ENCODE peak calls at places on chromosomes 7 and 10, in ten cellular contexts. One of them, this sample, is unnamed.

GRCh38 chr7:159152816-159153215 is 8.1 kb upstream of the VIPR2 start:
- DNase-seq in stomach: no peak
- DNase-seq in brain microvascular endothelial cell: no peak
- DNase-seq in upper lobe of right lung: no peak
- DNase-seq in coronary artery: no peak
- DNase-seq in RWPE1: no peak
- DNase-seq in Peyer's patch: no peak
- DNase-seq in keratinocyte: no peak
- DNase-seq in tibial nerve: no peak
- DNase-seq in substantia nigra: no peak
- DNase-seq in this sample: no peak

GRCh38 chr7:82700739-82701138 is 257.2 kb upstream of the CACNA2D1 start:
- DNase-seq in keratinocyte: no peak
- DNase-seq in Peyer's patch: no peak
- DNase-seq in RWPE1: no peak
- DNase-seq in stomach: no peak
- DNase-seq in upper lobe of right lung: no peak
- DNase-seq in brain microvascular endothelial cell: no peak
- DNase-seq in substantia nigra: no peak
- DNase-seq in coronary artery: no peak
- DNase-seq in tibial nerve: no peak
- DNase-seq in this sample: no peak

GRCh38 chr10:63605568-63605967 is 84.4 kb downstream of the REEP3 start:
- DNase-seq in tibial nerve: no peak
- DNase-seq in RWPE1: no peak
- DNase-seq in brain microvascular endothelial cell: no peak
- DNase-seq in substantia nigra: no peak
- DNase-seq in Peyer's patch: no peak
- DNase-seq in keratinocyte: no peak
- DNase-seq in stomach: no peak
- DNase-seq in upper lobe of right lung: no peak
- DNase-seq in coronary artery: no peak
- DNase-seq in this sample: peak; percentile 41

GRCh38 chr10:19889279-19889678 is 73.0 kb downstream of the PLXDC2 start:
- DNase-seq in Peyer's patch: no peak
- DNase-seq in RWPE1: no peak
- DNase-seq in tibial nerve: no peak
- DNase-seq in coronary artery: no peak
- DNase-seq in upper lobe of right lung: no peak
- DNase-seq in keratinocyte: no peak
- DNase-seq in brain microvascular endothelial cell: no peak
- DNase-seq in substantia nigra: no peak
- DNase-seq in stomach: no peak
- DNase-seq in this sample: no peak

GRCh38 chr7:143504937-143505297 is 27.2 kb downstream of the TAS2R41 start:
- DNase-seq in stomach: no peak
- DNase-seq in tibial nerve: no peak
- DNase-seq in Peyer's patch: no peak
- DNase-seq in keratinocyte: no peak
- DNase-seq in RWPE1: no peak
- DNase-seq in upper lobe of right lung: no peak
- DNase-seq in substantia nigra: no peak
- DNase-seq in coronary artery: no peak
- DNase-seq in brain microvascular endothelial cell: no peak
- DNase-seq in this sample: no peak

GRCh38 chr7:93245525-93246432 is 13.6 kb downstream of the VPS50 start:
- DNase-seq in coronary artery: no peak
- DNase-seq in substantia nigra: no peak
- DNase-seq in brain microvascular endothelial cell: no peak
- DNase-seq in upper lobe of right lung: no peak
- DNase-seq in Peyer's patch: no peak
- DNase-seq in tibial nerve: no peak
- DNase-seq in RWPE1: peak; percentile 10
- DNase-seq in keratinocyte: no peak
- DNase-seq in stomach: no peak
- DNase-seq in this sample: peak; percentile 38

GRCh38 chr7:159022238-159022993 is 122.3 kb downstream of the VIPR2 start:
- DNase-seq in RWPE1: no peak
- DNase-seq in stomach: no peak
- DNase-seq in coronary artery: no peak
- DNase-seq in Peyer's patch: no peak
- DNase-seq in tibial nerve: no peak
- DNase-seq in substantia nigra: no peak
- DNase-seq in keratinocyte: no peak
- DNase-seq in brain microvascular endothelial cell: peak; percentile 49
- DNase-seq in upper lobe of right lung: no peak
- DNase-seq in this sample: no peak

GRCh38 chr7:157516311-157516710 is 179.5 kb downstream of the DNAJB6 start:
- DNase-seq in coronary artery: peak; percentile 52
- DNase-seq in keratinocyte: no peak
- DNase-seq in substantia nigra: no peak
- DNase-seq in tibial nerve: no peak
- DNase-seq in brain microvascular endothelial cell: no peak
- DNase-seq in stomach: peak; percentile 17
- DNase-seq in RWPE1: no peak
- DNase-seq in Peyer's patch: peak; percentile 23
- DNase-seq in upper lobe of right lung: peak; percentile 46
- DNase-seq in this sample: no peak

GRCh38 chr7:141115949-141116348 is 42.1 kb downstream of the TMEM178B start:
- DNase-seq in upper lobe of right lung: no peak
- DNase-seq in brain microvascular endothelial cell: no peak
- DNase-seq in stomach: no peak
- DNase-seq in RWPE1: no peak
- DNase-seq in substantia nigra: no peak
- DNase-seq in coronary artery: no peak
- DNase-seq in tibial nerve: no peak
- DNase-seq in keratinocyte: no peak
- DNase-seq in Peyer's patch: no peak
- DNase-seq in this sample: no peak

GRCh38 chr10:31659665-31660064 is 269.0 kb downstream of the ARHGAP12 start:
- DNase-seq in coronary artery: no peak
- DNase-seq in stomach: no peak
- DNase-seq in brain microvascular endothelial cell: no peak
- DNase-seq in upper lobe of right lung: no peak
- DNase-seq in substantia nigra: no peak
- DNase-seq in tibial nerve: no peak
- DNase-seq in Peyer's patch: no peak
- DNase-seq in keratinocyte: no peak
- DNase-seq in RWPE1: no peak
- DNase-seq in this sample: no peak

GRCh38 chr10:31669367-31669766 is 259.3 kb downstream of the ARHGAP12 start:
- DNase-seq in stomach: no peak
- DNase-seq in RWPE1: no peak
- DNase-seq in upper lobe of right lung: no peak
- DNase-seq in tibial nerve: no peak
- DNase-seq in brain microvascular endothelial cell: no peak
- DNase-seq in Peyer's patch: no peak
- DNase-seq in substantia nigra: no peak
- DNase-seq in keratinocyte: no peak
- DNase-seq in coronary artery: no peak
- DNase-seq in this sample: no peak

GRCh38 chr10:31660301-31660700 is 268.3 kb downstream of the ARHGAP12 start:
- DNase-seq in RWPE1: no peak
- DNase-seq in upper lobe of right lung: no peak
- DNase-seq in tibial nerve: no peak
- DNase-seq in keratinocyte: no peak
- DNase-seq in substantia nigra: no peak
- DNase-seq in stomach: no peak
- DNase-seq in coronary artery: no peak
- DNase-seq in brain microvascular endothelial cell: no peak
- DNase-seq in Peyer's patch: no peak
- DNase-seq in this sample: no peak

DNA sequence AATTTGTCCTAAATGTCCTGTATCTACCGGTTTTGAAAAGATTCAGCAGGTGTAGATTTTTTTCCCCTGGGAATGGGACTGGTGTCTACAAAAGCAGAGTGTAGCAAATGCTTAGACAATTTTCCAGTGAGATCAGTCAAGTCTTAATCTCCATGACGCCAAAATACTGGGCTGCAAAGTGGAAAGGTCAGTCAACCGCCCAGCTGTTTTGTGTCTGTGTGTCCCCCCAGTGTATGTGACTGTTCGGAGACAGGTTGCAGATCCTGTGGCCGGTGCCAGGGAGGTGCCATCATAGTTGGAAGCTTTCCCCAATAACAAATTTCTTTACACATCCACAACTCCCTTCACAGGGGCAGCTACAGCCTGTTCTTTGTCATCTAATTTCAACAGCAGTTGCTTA is 263.8 kb downstream of the ARHGAP12 start:
- DNase-seq in tibial nerve: no peak
- DNase-seq in brain microvascular endothelial cell: no peak
- DNase-seq in RWPE1: no peak
- DNase-seq in Peyer's patch: no peak
- DNase-seq in keratinocyte: no peak
- DNase-seq in substantia nigra: no peak
- DNase-seq in coronary artery: no peak
- DNase-seq in upper lobe of right lung: no peak
- DNase-seq in stomach: no peak
- DNase-seq in this sample: no peak
- H3K27ac ChIP-seq in tibial nerve: no peak overlapping the region
- H3K27ac ChIP-seq in brain microvascular endothelial cell: no peak overlapping the region
- H3K27ac ChIP-seq in RWPE1: no peak overlapping the region
- H3K27ac ChIP-seq in Peyer's patch: no peak overlapping the region
- H3K27ac ChIP-seq in keratinocyte: no peak overlapping the region
- H3K27ac ChIP-seq in substantia nigra: no peak overlapping the region
- H3K27ac ChIP-seq in coronary artery: no peak overlapping the region
- H3K27ac ChIP-seq in upper lobe of right lung: no peak overlapping the region
- H3K27ac ChIP-seq in stomach: no peak overlapping the region
- H3K27ac ChIP-seq in this sample: no peak overlapping the region

GRCh38 chr10:14587540-14588083 is 187.1 kb downstream of the FAM107B start:
- DNase-seq in substantia nigra: no peak
- DNase-seq in RWPE1: no peak
- DNase-seq in keratinocyte: no peak
- DNase-seq in upper lobe of right lung: no peak
- DNase-seq in stomach: no peak
- DNase-seq in brain microvascular endothelial cell: no peak
- DNase-seq in Peyer's patch: no peak
- DNase-seq in coronary artery: no peak
- DNase-seq in tibial nerve: no peak
- DNase-seq in this sample: no peak
- H3K27ac ChIP-seq in substantia nigra: peak overlapping the region; percentile 43
- H3K27ac ChIP-seq in RWPE1: no peak overlapping the region
- H3K27ac ChIP-seq in keratinocyte: no peak overlapping the region
- H3K27ac ChIP-seq in upper lobe of right lung: peak overlapping the region; percentile 55
- H3K27ac ChIP-seq in stomach: peak overlapping the region; percentile 90
- H3K27ac ChIP-seq in brain microvascular endothelial cell: peak overlapping the region; percentile 89
- H3K27ac ChIP-seq in Peyer's patch: peak overlapping the region; percentile 71
- H3K27ac ChIP-seq in coronary artery: peak overlapping the region; percentile 70
- H3K27ac ChIP-seq in tibial nerve: no peak overlapping the region
- H3K27ac ChIP-seq in this sample: peak overlapping the region; percentile 99

GRCh38 chr7:55192718-55193117 is 172.4 kb upstream of the LANCL2 start:
- DNase-seq in RWPE1: no peak
- DNase-seq in tibial nerve: no peak
- DNase-seq in coronary artery: no peak
- DNase-seq in keratinocyte: no peak
- DNase-seq in brain microvascular endothelial cell: peak; percentile 71
- DNase-seq in stomach: no peak
- DNase-seq in substantia nigra: no peak
- DNase-seq in Peyer's patch: no peak
- DNase-seq in upper lobe of right lung: no peak
- DNase-seq in this sample: peak; percentile 88

GRCh38 chr7:55191926-55192692 is 173.0 kb upstream of the LANCL2 start:
- DNase-seq in substantia nigra: no peak
- DNase-seq in RWPE1: no peak
- DNase-seq in stomach: no peak
- DNase-seq in keratinocyte: no peak
- DNase-seq in upper lobe of right lung: peak; percentile 48
- DNase-seq in Peyer's patch: peak; percentile 50
- DNase-seq in coronary artery: peak; percentile 69
- DNase-seq in tibial nerve: no peak
- DNase-seq in brain microvascular endothelial cell: no peak
- DNase-seq in this sample: peak; percentile 36

GRCh38 chr7:55191161-55191925 is 172.5 kb downstream of the EGFR start:
- DNase-seq in upper lobe of right lung: peak; percentile 58
- DNase-seq in RWPE1: no peak
- DNase-seq in brain microvascular endothelial cell: no peak
- DNase-seq in substantia nigra: no peak
- DNase-seq in tibial nerve: no peak
- DNase-seq in stomach: no peak
- DNase-seq in coronary artery: no peak
- DNase-seq in Peyer's patch: no peak
- DNase-seq in keratinocyte: no peak
- DNase-seq in this sample: no peak

GRCh38 chr7:55193245-55193644 is 171.9 kb upstream of the LANCL2 start:
- DNase-seq in keratinocyte: no peak
- DNase-seq in substantia nigra: no peak
- DNase-seq in tibial nerve: no peak
- DNase-seq in Peyer's patch: no peak
- DNase-seq in stomach: no peak
- DNase-seq in upper lobe of right lung: no peak
- DNase-seq in brain microvascular endothelial cell: no peak
- DNase-seq in coronary artery: peak; percentile 62
- DNase-seq in RWPE1: no peak
- DNase-seq in this sample: peak; percentile 22

DNA sequence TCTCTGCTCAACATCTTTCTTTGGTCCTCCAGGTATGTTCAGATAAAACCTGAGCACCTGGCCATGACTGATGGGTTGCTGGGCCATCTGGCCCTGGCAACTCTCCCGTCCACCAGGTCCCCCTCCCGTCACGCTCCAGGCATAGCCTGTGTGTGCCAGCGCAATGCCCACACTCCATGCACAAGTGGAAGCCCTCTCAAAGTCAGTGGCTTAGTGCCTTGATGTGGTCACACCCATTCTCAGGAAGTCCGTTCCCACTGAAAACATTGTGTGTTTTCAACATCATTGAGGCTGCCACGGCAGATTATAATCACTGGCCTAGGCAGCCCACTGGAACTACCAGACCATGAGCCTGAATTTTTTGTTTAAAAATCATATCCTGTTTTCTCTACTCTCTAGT is 170.6 kb upstream of the LANCL2 start:
- DNase-seq in coronary artery: peak; percentile 64
- DNase-seq in stomach: no peak
- DNase-seq in upper lobe of right lung: peak; percentile 74
- DNase-seq in brain microvascular endothelial cell: no peak
- DNase-seq in RWPE1: no peak
- DNase-seq in keratinocyte: no peak
- DNase-seq in Peyer's patch: no peak
- DNase-seq in tibial nerve: no peak
- DNase-seq in substantia nigra: no peak
- DNase-seq in this sample: no peak
- H3K27ac ChIP-seq in coronary artery: no peak overlapping the region
- H3K27ac ChIP-seq in stomach: no peak overlapping the region
- H3K27ac ChIP-seq in upper lobe of right lung: peak overlapping the region; percentile 53
- H3K27ac ChIP-seq in brain microvascular endothelial cell: no peak overlapping the region
- H3K27ac ChIP-seq in RWPE1: peak overlapping the region; percentile 26
- H3K27ac ChIP-seq in keratinocyte: no peak overlapping the region
- H3K27ac ChIP-seq in Peyer's patch: no peak overlapping the region
- H3K27ac ChIP-seq in tibial nerve: no peak overlapping the region
- H3K27ac ChIP-seq in substantia nigra: no peak overlapping the region
- H3K27ac ChIP-seq in this sample: peak overlapping the region; percentile 35

DNA sequence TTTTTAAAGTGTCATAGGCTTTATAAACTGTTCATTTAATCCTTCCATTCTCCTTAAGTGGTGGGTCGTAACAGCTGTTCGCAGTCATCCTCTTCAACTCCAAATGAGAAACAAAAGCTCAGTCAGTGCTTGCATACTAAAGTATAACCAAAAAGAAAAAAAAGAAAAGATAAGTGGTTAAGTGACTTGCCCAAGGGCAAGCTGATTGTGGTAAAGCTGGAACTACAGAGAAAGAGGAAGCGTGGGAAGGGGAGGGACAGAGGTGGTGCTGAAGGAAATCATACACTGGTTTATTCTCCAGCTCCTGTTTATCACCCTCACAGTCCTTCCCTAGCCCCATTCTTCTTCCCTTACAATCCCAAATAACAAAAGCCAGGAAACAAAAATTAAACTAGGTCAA is 29.6 kb downstream of the IDE start:
- DNase-seq in substantia nigra: no peak
- DNase-seq in tibial nerve: no peak
- DNase-seq in keratinocyte: no peak
- DNase-seq in RWPE1: no peak
- DNase-seq in upper lobe of right lung: no peak
- DNase-seq in stomach: no peak
- DNase-seq in brain microvascular endothelial cell: no peak
- DNase-seq in Peyer's patch: no peak
- DNase-seq in coronary artery: no peak
- DNase-seq in this sample: peak; percentile 48
- H3K27ac ChIP-seq in substantia nigra: no peak overlapping the region
- H3K27ac ChIP-seq in tibial nerve: no peak overlapping the region
- H3K27ac ChIP-seq in keratinocyte: no peak overlapping the region
- H3K27ac ChIP-seq in RWPE1: no peak overlapping the region
- H3K27ac ChIP-seq in upper lobe of right lung: no peak overlapping the region
- H3K27ac ChIP-seq in stomach: no peak overlapping the region
- H3K27ac ChIP-seq in brain microvascular endothelial cell: no peak overlapping the region
- H3K27ac ChIP-seq in Peyer's patch: no peak overlapping the region
- H3K27ac ChIP-seq in coronary artery: no peak overlapping the region
- H3K27ac ChIP-seq in this sample: no peak overlapping the region